ENCODE peak calls at places on chromosomes 13 and 19, in ten cellular contexts. A is pancreas; F is NCI-H1417; I is HCT116; K is cardiac fibroblast; L is activated CD4-positive, alpha-beta T cell treated with anti-CD3 and anti-CD28 coated beads, Interleukin-2, amount 50 U/mL, for 48 hours; S is NCI-H2029; D is thoracic aorta; P is NCI-H748 treated with DMSO at 0.1 percent for 48 hours; O is fibroblast of pulmonary artery. W is an unnamed sample.

GRCh38 chr19:15635016-15635805 is 5.5 kb upstream of the CYP4F3 start:
- DNase-seq in A (no peak), F (no peak), I (no peak), K (no peak), L (no peak), S (no peak), D (no peak), P (no peak), O (no peak), W (peak; percentile 21)

GRCh38 chr19:30274987-30275386 is 97.2 kb upstream of the ZNF536 start:
- DNase-seq in A (no peak), F (no peak), I (no peak), K (no peak), L (no peak), S (no peak), D (no peak), P (no peak), O (no peak), W (no peak)

GRCh38 chr19:58559275-58560006 is 1.0 kb upstream of the UBE2M start:
- DNase-seq in A (peak; percentile 89), F (no peak), I (peak; percentile 90), K (peak; percentile 95), L (peak; percentile 92), S (no peak), D (peak; percentile 76), P (no peak), O (peak; percentile 92), W (peak; percentile 92)

GRCh38 chr13:35789335-35790166 is 313.1 kb upstream of the MAB21L1 start:
- DNase-seq in A (no peak), F (peak; percentile 10), I (peak; percentile 7), K (peak; percentile 63), L (no peak), S (peak; percentile 0), D (no peak), P (peak; percentile 28), O (peak; percentile 69), W (peak; percentile 37)

GRCh38 chr13:106534844-106535551 is 464 bp downstream of the EFNB2 start:
- DNase-seq in A (peak; percentile 38), F (peak; percentile 68), I (no peak), K (peak; percentile 21), L (peak; percentile 12), S (no peak), D (no peak), P (no peak), O (peak; percentile 29), W (no peak)

GRCh38 chr13:42495256-42495655 is 78.7 kb upstream of the TNFSF11 start:
- DNase-seq in A (no peak), F (no peak), I (no peak), K (no peak), L (no peak), S (no peak), D (no peak), P (no peak), O (peak; percentile 13), W (no peak)

GRCh38 chr19:13002389-13002898 is 7.2 kb downstream of the NFIX start:
- DNase-seq in A (no peak), F (no peak), I (no peak), K (no peak), L (no peak), S (no peak), D (no peak), P (no peak), O (no peak), W (no peak)

GRCh38 chr19:10753305-10753704 is 35.4 kb downstream of the DNM2 start:
- DNase-seq in A (no peak), F (no peak), I (no peak), K (no peak), L (no peak), S (no peak), D (no peak), P (no peak), O (no peak), W (no peak)

GRCh38 chr13:20714563-20715339 is 11.3 kb downstream of the IL17D start:
- DNase-seq in A (no peak), F (no peak), I (no peak), K (peak; percentile 96), L (no peak), S (no peak), D (no peak), P (no peak), O (peak; percentile 79), W (no peak)

GRCh38 chr13:91313103-91313502 is 34.4 kb upstream of the MIR17HG start:
- DNase-seq in A (no peak), F (peak; percentile 15), I (no peak), K (peak; percentile 38), L (no peak), S (no peak), D (no peak), P (peak; percentile 35), O (peak; percentile 34), W (peak; percentile 4)

GRCh38 chr19:40614595-40615411 is 13.6 kb downstream of the LTBP4 start:
- DNase-seq in A (peak; percentile 54), F (no peak), I (peak; percentile 87), K (peak; percentile 98), L (peak; percentile 100), S (peak; percentile 66), D (no peak), P (no peak), O (peak; percentile 98), W (no peak)

GRCh38 chr19:46211201-46211881 is 18.2 kb upstream of the IGFL1 start:
- DNase-seq in A (peak; percentile 50), F (no peak), I (peak; percentile 72), K (peak; percentile 73), L (no peak), S (no peak), D (no peak), P (no peak), O (peak; percentile 46), W (peak; percentile 78)

GRCh38 chr13:100534147-100534818 is 54.3 kb downstream of the GGACT start:
- DNase-seq in A (no peak), F (peak; percentile 67), I (no peak), K (no peak), L (no peak), S (no peak), D (no peak), P (no peak), O (no peak), W (no peak)

GRCh38 chr19:51158474-51159129 is 16.5 kb downstream of the SIGLEC7 start:
- DNase-seq in A (peak; percentile 52), F (no peak), I (peak; percentile 36), K (peak; percentile 32), L (peak; percentile 91), S (no peak), D (no peak), P (no peak), O (peak; percentile 42), W (peak; percentile 11)

GRCh38 chr19:11191273-11191755 is 6.0 kb downstream of the KANK2 start:
- DNase-seq in A (peak; percentile 42), F (no peak), I (no peak), K (peak; percentile 74), L (no peak), S (no peak), D (peak; percentile 65), P (no peak), O (peak; percentile 57), W (peak; percentile 26)

GRCh38 chr13:75908137-75908536 is 272.0 kb downstream of the LMO7 start:
- DNase-seq in A (no peak), F (no peak), I (no peak), K (peak; percentile 1), L (no peak), S (no peak), D (no peak), P (no peak), O (no peak), W (no peak)

GRCh38 chr19:54339646-54340358 is 840 bp upstream of the LILRA4 start:
- DNase-seq in A (no peak), F (no peak), I (no peak), K (no peak), L (no peak), S (no peak), D (no peak), P (no peak), O (no peak), W (no peak)

GRCh38 chr13:27857271-27857670 is 62.5 kb upstream of the PDX1 start:
- DNase-seq in A (no peak), F (peak; percentile 4), I (no peak), K (no peak), L (no peak), S (peak; percentile 56), D (no peak), P (peak; percentile 66), O (no peak), W (no peak)

GRCh38 chr13:27273658-27274425 is 3.2 kb downstream of the RASL11A start:
- DNase-seq in A (no peak), F (no peak), I (no peak), K (peak; percentile 61), L (no peak), S (no peak), D (peak; percentile 50), P (no peak), O (peak; percentile 72), W (no peak)

GRCh38 chr19:31356587-31357314 is 7.5 kb upstream of the TSHZ3 start:
- DNase-seq in A (peak; percentile 56), F (no peak), I (no peak), K (no peak), L (peak; percentile 76), S (no peak), D (no peak), P (no peak), O (no peak), W (no peak)

GRCh38 chr13:22114630-22115311 is 443.9 kb downstream of the FGF9 start:
- DNase-seq in A (no peak), F (no peak), I (no peak), K (no peak), L (no peak), S (no peak), D (no peak), P (no peak), O (no peak), W (no peak)

GRCh38 chr13:92164822-92165221 is 766.4 kb downstream of the GPC5 start:
- DNase-seq in A (no peak), F (no peak), I (no peak), K (no peak), L (no peak), S (no peak), D (no peak), P (no peak), O (no peak), W (no peak)

GRCh38 chr13:33158830-33159229 is 126.7 kb downstream of the STARD13 start:
- DNase-seq in A (no peak), F (no peak), I (no peak), K (peak; percentile 49), L (no peak), S (no peak), D (no peak), P (no peak), O (peak; percentile 24), W (no peak)

GRCh38 chr19:5434351-5434917 is 20.8 kb upstream of the ZNRF4 start:
- DNase-seq in A (no peak), F (no peak), I (peak; percentile 39), K (no peak), L (no peak), S (no peak), D (no peak), P (no peak), O (no peak), W (no peak)

GRCh38 chr13:48930933-48931332 is 44.8 kb upstream of the FNDC3A start:
- DNase-seq in A (no peak), F (no peak), I (no peak), K (no peak), L (no peak), S (no peak), D (no peak), P (no peak), O (no peak), W (no peak)

GRCh38 chr19:10929402-10929794 is 787 bp downstream of the TIMM29 start:
- DNase-seq in A (no peak), F (peak; percentile 36), I (no peak), K (no peak), L (no peak), S (no peak), D (no peak), P (no peak), O (no peak), W (no peak)

GRCh38 chr19:13748169-13748884 is 16.0 kb upstream of the MRI1 start:
- DNase-seq in A (no peak), F (peak; percentile 61), I (no peak), K (peak; percentile 55), L (peak; percentile 27), S (no peak), D (no peak), P (peak; percentile 2), O (peak; percentile 56), W (no peak)

GRCh38 chr19:2820112-2820702 is 539 bp downstream of the ZNF554 start:
- DNase-seq in A (no peak), F (peak; percentile 78), I (no peak), K (no peak), L (peak; percentile 18), S (no peak), D (no peak), P (no peak), O (no peak), W (no peak)